ENCODE peak calls at places on chromosomes 6 and 20, in six cellular contexts. B is ovary, K is tibial nerve, M is transverse colon, X is A549, F is K562. V is an unnamed sample.
A peak's percentile ranks its signal among the peaks of the same experiment; 100 is the strongest.

GRCh38 chr20:22763257-22763906 is 179.0 kb upstream of the FOXA2 start:
- DNase-seq in B (no peak), M (no peak), X (peak; percentile 84), K (no peak), F (no peak), V (no peak)

GRCh38 chr6:43768983-43769525 is 957 bp upstream of the VEGFA start:
- DNase-seq in M (no peak), K (peak; percentile 42), F (no peak), B (peak; percentile 81), X (no peak), V (no peak)

GRCh38 chr6:112179631-112180030 is 74.7 kb downstream of the LAMA4 start:
- DNase-seq in M (no peak), K (no peak), F (no peak), X (no peak), B (no peak), V (no peak)

GRCh38 chr6:4225207-4225872 is 90.0 kb upstream of the ECI2 start:
- DNase-seq in K (no peak), B (no peak), X (no peak), F (no peak), M (no peak), V (no peak)

GRCh38 chr20:35821807-35822242 is 50.0 kb downstream of the PHF20 start:
- DNase-seq in X (peak; percentile 18), B (no peak), F (no peak), K (no peak), M (no peak), V (no peak)

GRCh38 chr6:72425003-72425681 is 196.7 kb upstream of the KCNQ5 start:
- DNase-seq in F (no peak), K (no peak), X (no peak), B (no peak), M (no peak), V (no peak)

GRCh38 chr6:1070085-1070521 is 241.8 kb upstream of the FOXQ1 start:
- DNase-seq in K (no peak), B (no peak), F (no peak), X (no peak), M (peak; percentile 19), V (no peak)

GRCh38 chr20:50347568-50347981 is 156.9 kb downstream of the CEBPB start:
- DNase-seq in B (no peak), M (no peak), X (no peak), F (no peak), K (no peak), V (no peak)

GRCh38 chr6:124854338-124854922 is 107.8 kb upstream of the RNF217 start:
- DNase-seq in B (no peak), F (no peak), K (no peak), M (no peak), X (no peak), V (no peak)

GRCh38 chr6:113291751-113292445 is 565.2 kb upstream of the MARCKS start:
- DNase-seq in X (no peak), K (no peak), B (no peak), M (no peak), F (no peak), V (no peak)

GRCh38 chr6:154460306-154461071 is 50.0 kb downstream of the CNKSR3 start:
- DNase-seq in M (no peak), B (no peak), K (no peak), X (no peak), F (no peak), V (no peak)

GRCh38 chr6:69007781-69008180 is 372.7 kb downstream of the ADGRB3 start:
- DNase-seq in F (no peak), M (no peak), B (no peak), X (no peak), K (no peak), V (no peak)

GRCh38 chr20:4813076-4813838 is 91.5 kb downstream of the PRND start:
- DNase-seq in F (no peak), B (peak; percentile 30), K (no peak), X (no peak), M (peak; percentile 55), V (no peak)

GRCh38 chr20:16749573-16749972 is 1.4 kb downstream of the OTOR start:
- DNase-seq in X (no peak), B (no peak), K (no peak), F (peak; percentile 13), M (no peak), V (no peak)

GRCh38 chr6:25138697-25139051 is 140.5 kb upstream of the CARMIL1 start:
- DNase-seq in M (no peak), B (no peak), X (no peak), F (no peak), K (no peak), V (no peak)

GRCh38 chr6:39199541-39199940 is 29.7 kb downstream of the KCNK5 start:
- DNase-seq in F (no peak), X (no peak), B (no peak), M (no peak), K (no peak), V (no peak)

GRCh38 chr20:20491784-20492145 is 123.9 kb downstream of the INSM1 start:
- DNase-seq in B (no peak), M (no peak), F (no peak), K (no peak), X (no peak), V (no peak)

GRCh38 chr20:20490673-20491072 is 122.8 kb downstream of the INSM1 start:
- DNase-seq in X (no peak), B (no peak), M (no peak), K (no peak), F (no peak), V (no peak)

GRCh38 chr20:20493701-20494100 is 125.8 kb downstream of the INSM1 start:
- DNase-seq in K (no peak), B (no peak), F (no peak), M (no peak), X (no peak), V (no peak)

GRCh38 chr20:20491110-20491783 is 123.3 kb downstream of the INSM1 start:
- DNase-seq in M (no peak), X (no peak), K (no peak), B (no peak), F (no peak), V (no peak)

DNA sequence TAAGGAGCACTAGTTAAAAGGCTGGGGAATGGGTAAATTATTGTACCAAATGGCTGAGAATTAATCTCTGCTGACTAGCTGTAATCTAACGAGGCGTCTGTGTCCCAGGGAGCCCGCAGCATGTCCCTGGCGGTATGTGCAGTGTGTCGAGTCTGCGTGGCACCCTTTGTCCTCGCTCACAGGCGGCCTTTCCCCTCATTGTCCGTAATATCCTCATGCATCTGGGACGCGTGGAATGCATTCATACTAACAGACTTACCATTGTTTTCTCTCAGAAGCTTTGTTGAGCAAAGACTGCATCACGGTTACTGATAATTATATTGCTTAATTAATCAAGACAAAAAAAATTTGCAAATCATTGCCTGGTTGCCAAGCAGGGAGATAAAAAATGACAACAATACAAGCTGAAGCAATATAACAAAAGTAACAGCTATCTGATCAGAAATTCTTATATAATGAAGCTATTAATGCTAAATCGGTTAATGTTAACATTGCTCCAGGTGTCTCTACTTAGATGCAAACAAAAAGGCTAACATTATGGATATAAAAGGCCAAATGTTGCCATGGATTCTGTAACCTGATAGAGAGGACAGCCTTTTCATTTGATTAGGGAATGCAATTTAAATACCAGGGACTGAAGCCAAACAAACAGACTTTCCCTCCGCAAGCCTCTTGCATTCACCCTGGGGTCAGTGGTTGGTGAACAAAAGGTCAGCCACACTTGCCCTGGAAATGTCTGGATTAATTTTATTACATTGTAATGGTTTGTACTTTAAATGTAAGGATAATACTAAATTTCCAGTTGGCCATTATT is 124.8 kb downstream of the INSM1 start:
- DNase-seq in B (no peak), M (no peak), X (no peak), F (no peak), K (no peak), V (no peak)
- TF ChIP-seq EP300 in B (no peak), M (no peak), X (no peak), F (no peak), K (no peak), V (no peak)

DNA sequence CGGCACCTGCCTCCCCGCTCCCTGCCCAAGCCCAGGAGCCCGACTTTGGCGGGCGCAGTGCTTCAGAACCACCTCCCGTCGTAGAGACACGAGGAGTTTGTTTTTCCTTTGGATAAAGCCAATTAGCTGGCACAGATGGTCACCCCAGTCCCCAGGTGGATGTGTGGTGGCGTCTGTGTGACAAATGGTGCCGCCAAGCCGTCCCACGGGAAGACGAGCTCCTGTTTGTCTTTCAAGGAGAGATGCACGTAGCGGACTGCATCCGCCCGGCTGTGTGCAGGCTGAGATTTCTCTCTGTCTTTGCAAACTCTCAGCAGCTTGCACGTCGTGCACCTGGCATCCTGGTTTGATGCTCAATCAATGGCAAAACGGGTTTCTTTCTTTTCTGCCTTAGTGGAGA is 16.1 kb upstream of the MRGBP start:
- DNase-seq in F (no peak), K (no peak), M (no peak), X (no peak), B (no peak), V (no peak)
- TF ChIP-seq POLR2A in F (no peak), K (no peak), M (no peak), X (no peak), B (no peak), V (no peak)

DNA sequence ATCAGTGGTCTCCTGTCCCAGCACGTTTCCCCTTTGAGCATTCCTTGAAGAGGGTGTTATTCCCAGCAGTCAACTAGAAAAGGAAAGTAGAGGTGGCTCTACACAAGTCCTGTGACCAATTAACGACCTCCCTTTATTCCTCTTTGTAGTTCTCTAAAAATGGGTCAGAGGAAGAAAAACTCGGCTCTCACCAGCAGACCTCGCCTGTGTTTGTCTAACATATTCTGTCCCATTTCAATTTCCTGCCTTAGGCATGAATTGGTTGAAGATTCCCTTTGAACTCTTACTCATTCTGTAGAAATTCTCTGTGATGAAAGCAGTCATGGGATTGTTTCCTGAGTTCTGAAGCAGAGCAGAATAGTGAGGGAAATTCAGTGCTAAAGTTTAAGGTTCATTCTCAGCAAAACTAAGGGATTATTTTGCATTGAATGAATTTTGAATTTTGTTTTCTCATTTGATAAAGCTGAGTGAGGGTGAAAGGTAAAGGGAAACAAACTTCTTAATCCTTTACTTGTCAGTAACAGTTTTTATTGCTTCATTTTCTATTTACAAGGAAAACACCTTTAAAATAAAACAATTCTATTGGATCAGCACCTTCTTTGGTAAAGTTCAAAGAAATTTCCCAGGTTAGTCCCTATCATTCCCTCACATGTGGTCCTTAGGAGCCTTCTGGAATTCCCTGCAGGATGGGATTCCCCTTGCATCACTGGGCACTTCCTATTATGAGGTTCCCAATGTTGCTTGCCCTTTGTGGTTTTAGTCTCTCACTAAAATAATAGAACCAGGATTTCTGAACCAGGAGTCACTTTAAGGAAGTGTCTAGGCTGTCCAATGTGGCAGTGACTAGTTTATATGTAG is 105.8 kb downstream of the SLX4IP start:
- DNase-seq in M (no peak), X (peak; percentile 86), K (no peak), B (no peak), F (no peak), V (no peak)
- TF ChIP-seq EP300 in M (no peak), X (peak; percentile 84), K (no peak), B (no peak), F (no peak), V (no peak)

GRCh38 chr6:133952815-133953633 is at the start of gene TBPL1:
- DNase-seq in X (peak; percentile 96), B (peak; percentile 97), K (peak; percentile 91), M (peak; percentile 95), F (peak; percentile 90), V (peak; percentile 98)

GRCh38 chr6:133953634-133954415 is 801 bp downstream of the TBPL1 start:
- DNase-seq in X (no peak), M (no peak), F (peak; percentile 36), B (no peak), K (no peak), V (no peak)

GRCh38 chr6:133955136-133955576 is 2.1 kb downstream of the TBPL1 start:
- DNase-seq in X (no peak), F (no peak), M (no peak), K (no peak), B (no peak), V (no peak)

GRCh38 chr6:133951227-133951626 is 1.8 kb upstream of the TBPL1 start:
- DNase-seq in B (no peak), F (no peak), X (no peak), K (no peak), M (no peak), V (no peak)

GRCh38 chr6:133951881-133952814 is 876 bp upstream of the TBPL1 start:
- DNase-seq in F (peak; percentile 62), K (peak; percentile 48), X (peak; percentile 67), B (peak; percentile 63), M (peak; percentile 55), V (no peak)
- TF ChIP-seq POLR2A in F (peak; percentile 41), K (no peak), X (no peak), B (no peak), M (no peak), V (no peak)

V was measured in esophagus muscularis mucosa.